ENCODE peak calls at places on chromosomes 3 and 15, in five cellular contexts. One of them, this sample, is unnamed.

GRCh38 chr3:173977747-173978146 is 580.2 kb downstream of the NLGN1 start:
- DNase-seq in IMR-90: peak; percentile 81
- DNase-seq in pancreas: no peak
- DNase-seq in RWPE1: peak; percentile 2
- DNase-seq in uterus: no peak
- DNase-seq in this sample: no peak

GRCh38 chr3:48991851-48992545 is 2.0 kb downstream of the P4HTM start:
- DNase-seq in IMR-90: no peak
- DNase-seq in pancreas: no peak
- DNase-seq in RWPE1: no peak
- DNase-seq in uterus: no peak
- DNase-seq in this sample: no peak

GRCh38 chr3:35659808-35660207 is 20.5 kb downstream of the ARPP21 start:
- DNase-seq in IMR-90: no peak
- DNase-seq in pancreas: no peak
- DNase-seq in RWPE1: no peak
- DNase-seq in uterus: no peak
- DNase-seq in this sample: no peak

GRCh38 chr3:78659386-78659987 is 1108.3 kb downstream of the ROBO1 start:
- DNase-seq in IMR-90: peak; percentile 57
- DNase-seq in pancreas: no peak
- DNase-seq in RWPE1: peak; percentile 5
- DNase-seq in uterus: peak; percentile 44
- DNase-seq in this sample: no peak

GRCh38 chr3:50138266-50139230 is 16.6 kb upstream of the SEMA3F start:
- DNase-seq in IMR-90: no peak
- DNase-seq in pancreas: no peak
- DNase-seq in RWPE1: no peak
- DNase-seq in uterus: no peak
- DNase-seq in this sample: no peak

GRCh38 chr3:160831411-160831810 is 75.4 kb downstream of the PPM1L start:
- DNase-seq in IMR-90: no peak
- DNase-seq in pancreas: no peak
- DNase-seq in RWPE1: no peak
- DNase-seq in uterus: no peak
- DNase-seq in this sample: no peak

GRCh38 chr3:141360888-141361598 is 7.3 kb upstream of the ZBTB38 start:
- DNase-seq in IMR-90: peak; percentile 90
- DNase-seq in pancreas: no peak
- DNase-seq in RWPE1: peak; percentile 57
- DNase-seq in uterus: peak; percentile 34
- DNase-seq in this sample: no peak

GRCh38 chr3:82462977-82463376 is 701.5 kb upstream of the GBE1 start:
- DNase-seq in IMR-90: no peak
- DNase-seq in pancreas: no peak
- DNase-seq in RWPE1: no peak
- DNase-seq in uterus: no peak
- DNase-seq in this sample: no peak

GRCh38 chr3:50674349-50675178 is at the start of gene DOCK3:
- DNase-seq in IMR-90: peak; percentile 36
- DNase-seq in pancreas: peak; percentile 90
- DNase-seq in RWPE1: peak; percentile 57
- DNase-seq in uterus: no peak
- DNase-seq in this sample: no peak

GRCh38 chr15:57667171-57667924 is 39.2 kb upstream of the POLR2M start:
- DNase-seq in IMR-90: peak; percentile 71
- DNase-seq in pancreas: no peak
- DNase-seq in RWPE1: peak; percentile 53
- DNase-seq in uterus: peak; percentile 53
- DNase-seq in this sample: no peak

GRCh38 chr15:69531302-69532027 is 78.8 kb downstream of the RPLP1 start:
- DNase-seq in IMR-90: no peak
- DNase-seq in pancreas: no peak
- DNase-seq in RWPE1: no peak
- DNase-seq in uterus: no peak
- DNase-seq in this sample: peak; percentile 49

GRCh38 chr15:55267401-55268053 is 22.1 kb downstream of the RAB27A start:
- DNase-seq in IMR-90: peak; percentile 74
- DNase-seq in pancreas: no peak
- DNase-seq in RWPE1: no peak
- DNase-seq in uterus: no peak
- DNase-seq in this sample: no peak

GRCh38 chr3:158725348-158725966 is 6.8 kb downstream of the RARRES1 start:
- DNase-seq in IMR-90: peak; percentile 100
- DNase-seq in pancreas: no peak
- DNase-seq in RWPE1: peak; percentile 63
- DNase-seq in uterus: peak; percentile 70
- DNase-seq in this sample: no peak

GRCh38 chr3:149593416-149594160 is 64.2 kb downstream of the WWTR1 start:
- DNase-seq in IMR-90: no peak
- DNase-seq in pancreas: no peak
- DNase-seq in RWPE1: no peak
- DNase-seq in uterus: no peak
- DNase-seq in this sample: no peak

GRCh38 chr3:31553258-31553657 is 20.5 kb downstream of the STT3B start:
- DNase-seq in IMR-90: no peak
- DNase-seq in pancreas: no peak
- DNase-seq in RWPE1: no peak
- DNase-seq in uterus: no peak
- DNase-seq in this sample: no peak

GRCh38 chr3:123367467-123368154 is 81.3 kb downstream of the ADCY5 start:
- DNase-seq in IMR-90: no peak
- DNase-seq in pancreas: no peak
- DNase-seq in RWPE1: no peak
- DNase-seq in uterus: no peak
- DNase-seq in this sample: peak; percentile 48

GRCh38 chr3:32584660-32585059 is 14.0 kb upstream of the DYNC1LI1 start:
- DNase-seq in IMR-90: no peak
- DNase-seq in pancreas: no peak
- DNase-seq in RWPE1: no peak
- DNase-seq in uterus: no peak
- DNase-seq in this sample: no peak

DNA sequence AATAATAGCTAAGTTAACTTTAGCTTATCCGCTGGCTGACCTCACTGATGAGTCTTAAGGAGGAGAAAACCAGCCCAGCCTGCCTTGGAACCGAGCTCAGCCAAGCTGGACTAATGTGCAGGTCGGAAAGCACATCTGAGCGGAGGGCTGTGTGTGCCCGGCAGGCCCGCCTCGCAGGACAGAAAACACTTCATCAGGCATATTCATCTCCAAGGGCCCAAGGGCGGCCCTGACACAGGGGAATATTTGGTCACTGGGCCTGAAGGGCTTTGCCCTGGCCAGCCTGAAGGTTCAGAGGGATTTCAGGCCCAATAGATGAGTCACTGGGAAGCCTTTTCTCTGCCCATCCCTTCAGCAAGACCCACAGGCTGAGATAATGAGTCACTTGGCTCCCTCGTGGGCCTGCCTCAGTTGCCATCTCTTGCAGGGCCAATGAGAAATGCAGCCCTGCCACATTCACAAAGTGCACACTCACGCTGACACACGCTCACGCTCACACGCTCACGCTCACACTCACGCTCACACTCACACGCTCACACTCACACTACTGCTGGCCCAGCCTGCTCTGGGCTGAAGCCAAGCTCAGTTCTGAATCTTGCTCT is 75.0 kb downstream of the SLC12A8 start:
- DNase-seq in IMR-90: peak; percentile 76
- DNase-seq in pancreas: no peak
- DNase-seq in RWPE1: peak; percentile 50
- DNase-seq in uterus: no peak
- DNase-seq in this sample: no peak
- H3K27ac ChIP-seq in IMR-90: no peak overlapping the region
- H3K27ac ChIP-seq in pancreas: no peak overlapping the region
- H3K27ac ChIP-seq in RWPE1: peak overlapping the region; percentile 63
- H3K27ac ChIP-seq in uterus: peak overlapping the region; percentile 35
- H3K27ac ChIP-seq in this sample: no peak overlapping the region

GRCh38 chr3:112639451-112640332 is 1.3 kb downstream of the CCDC80 start:
- DNase-seq in IMR-90: no peak
- DNase-seq in pancreas: no peak
- DNase-seq in RWPE1: no peak
- DNase-seq in uterus: peak; percentile 42
- DNase-seq in this sample: no peak
- H3K27ac ChIP-seq in IMR-90: peak overlapping the region; percentile 96
- H3K27ac ChIP-seq in pancreas: no peak overlapping the region
- H3K27ac ChIP-seq in RWPE1: no peak overlapping the region
- H3K27ac ChIP-seq in uterus: peak overlapping the region; percentile 86
- H3K27ac ChIP-seq in this sample: no peak overlapping the region

GRCh38 chr3:27345045-27345444 is 24.1 kb downstream of the NEK10 start:
- DNase-seq in IMR-90: no peak
- DNase-seq in pancreas: no peak
- DNase-seq in RWPE1: no peak
- DNase-seq in uterus: no peak
- DNase-seq in this sample: no peak
- H3K27ac ChIP-seq in IMR-90: no peak overlapping the region
- H3K27ac ChIP-seq in pancreas: no peak overlapping the region
- H3K27ac ChIP-seq in RWPE1: no peak overlapping the region
- H3K27ac ChIP-seq in uterus: no peak overlapping the region
- H3K27ac ChIP-seq in this sample: no peak overlapping the region

DNA sequence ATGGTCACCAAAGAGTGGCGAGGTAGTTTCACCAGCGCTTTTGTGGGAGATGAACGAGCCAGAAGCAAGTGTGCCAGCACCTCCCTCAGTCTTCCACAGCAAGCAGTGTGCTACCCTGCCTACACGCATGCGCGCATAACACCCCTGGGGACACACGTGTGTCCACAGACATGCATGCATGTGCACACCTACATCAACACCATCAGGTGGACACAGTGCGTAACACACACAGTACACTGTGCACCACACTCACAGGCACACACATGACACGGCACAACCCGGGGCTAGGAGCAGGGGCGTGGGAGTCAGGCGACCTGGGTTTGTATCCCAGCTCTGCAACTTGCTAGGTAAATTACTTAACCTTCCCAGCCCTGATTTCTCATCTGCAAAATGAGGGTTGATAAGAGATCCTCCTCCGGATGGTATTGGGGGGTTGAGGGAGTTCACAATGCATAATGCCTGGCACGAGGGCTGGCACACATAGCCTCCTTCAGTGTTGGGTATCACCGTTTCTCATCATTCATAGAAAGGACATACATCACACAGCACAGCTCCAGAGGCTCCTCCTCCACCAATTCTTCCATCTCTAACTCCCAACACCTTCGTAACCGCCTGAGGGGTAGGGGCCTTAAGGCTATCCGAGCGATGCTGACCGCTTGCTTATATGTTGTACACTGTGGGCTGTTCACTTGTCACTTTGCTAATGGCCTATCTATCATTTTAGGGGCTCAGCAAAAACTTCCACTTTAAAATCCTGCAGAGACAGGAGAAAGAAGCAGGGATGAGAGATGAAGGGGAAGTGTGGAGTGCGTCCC is 174.9 kb downstream of the SMAD6 start:
- DNase-seq in IMR-90: no peak
- DNase-seq in pancreas: no peak
- DNase-seq in RWPE1: no peak
- DNase-seq in uterus: no peak
- DNase-seq in this sample: no peak
- H3K27ac ChIP-seq in IMR-90: no peak overlapping the region
- H3K27ac ChIP-seq in pancreas: no peak overlapping the region
- H3K27ac ChIP-seq in RWPE1: no peak overlapping the region
- H3K27ac ChIP-seq in uterus: no peak overlapping the region
- H3K27ac ChIP-seq in this sample: no peak overlapping the region

GRCh38 chr3:43956945-43957344 is 266.2 kb downstream of the ABHD5 start:
- DNase-seq in IMR-90: no peak
- DNase-seq in pancreas: no peak
- DNase-seq in RWPE1: no peak
- DNase-seq in uterus: no peak
- DNase-seq in this sample: no peak
- H3K27ac ChIP-seq in IMR-90: no peak overlapping the region
- H3K27ac ChIP-seq in pancreas: no peak overlapping the region
- H3K27ac ChIP-seq in RWPE1: no peak overlapping the region
- H3K27ac ChIP-seq in uterus: no peak overlapping the region
- H3K27ac ChIP-seq in this sample: no peak overlapping the region

DNA sequence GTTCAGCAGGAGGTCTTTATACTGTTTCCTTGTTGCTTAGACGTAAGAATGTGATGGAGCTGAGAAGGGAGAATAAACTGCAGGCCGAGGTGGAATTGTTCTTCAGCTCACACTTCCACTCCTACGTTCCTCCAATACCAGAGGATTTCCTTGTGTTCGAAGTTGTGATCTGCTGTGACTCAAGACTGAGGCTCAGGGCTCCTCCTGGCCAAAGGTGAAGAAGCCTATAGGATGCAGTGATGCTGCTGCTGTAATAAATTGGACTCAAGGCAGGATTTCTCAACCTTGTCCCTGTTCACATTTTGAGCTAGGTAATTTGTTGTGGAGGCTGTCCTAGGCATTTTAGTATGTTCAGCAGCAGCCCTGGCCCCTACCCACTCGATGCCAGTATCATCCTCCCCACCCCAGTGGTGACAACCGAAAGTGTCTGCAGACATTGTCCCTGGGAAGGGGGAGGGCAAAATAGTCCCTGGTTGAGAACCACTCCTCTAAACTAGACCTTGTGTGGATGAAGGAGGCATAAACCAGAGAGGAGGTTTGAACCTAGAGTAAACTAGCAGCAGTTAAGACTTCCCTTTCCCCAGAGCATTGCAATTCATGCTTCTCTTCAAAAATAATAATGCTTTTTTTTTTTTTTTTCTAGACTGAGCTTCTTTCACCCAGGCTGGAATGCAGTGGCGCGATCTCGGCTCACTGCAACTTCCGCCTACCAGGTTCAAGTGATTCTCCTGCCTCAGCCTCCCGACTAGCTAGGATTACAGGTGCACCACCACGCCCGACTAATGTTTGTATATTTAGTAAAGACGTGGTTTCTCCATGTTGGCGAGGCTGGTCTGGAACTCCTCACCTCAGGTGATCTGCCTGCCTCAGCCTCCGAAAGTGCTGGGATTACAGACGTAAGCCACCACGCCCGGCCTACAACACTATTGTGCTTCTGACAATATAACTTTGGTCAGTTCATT is 11.1 kb downstream of the RAP2B start:
- DNase-seq in IMR-90: no peak
- DNase-seq in pancreas: no peak
- DNase-seq in RWPE1: no peak
- DNase-seq in uterus: no peak
- DNase-seq in this sample: no peak
- H3K27ac ChIP-seq in IMR-90: no peak overlapping the region
- H3K27ac ChIP-seq in pancreas: no peak overlapping the region
- H3K27ac ChIP-seq in RWPE1: peak overlapping the region; percentile 35
- H3K27ac ChIP-seq in uterus: no peak overlapping the region
- H3K27ac ChIP-seq in this sample: no peak overlapping the region

GRCh38 chr3:116129187-116129945 is 315.9 kb downstream of the LSAMP start:
- DNase-seq in IMR-90: no peak
- DNase-seq in pancreas: no peak
- DNase-seq in RWPE1: no peak
- DNase-seq in uterus: no peak
- DNase-seq in this sample: no peak
- H3K27ac ChIP-seq in IMR-90: no peak overlapping the region
- H3K27ac ChIP-seq in pancreas: no peak overlapping the region
- H3K27ac ChIP-seq in RWPE1: no peak overlapping the region
- H3K27ac ChIP-seq in uterus: no peak overlapping the region
- H3K27ac ChIP-seq in this sample: no peak overlapping the region

DNA sequence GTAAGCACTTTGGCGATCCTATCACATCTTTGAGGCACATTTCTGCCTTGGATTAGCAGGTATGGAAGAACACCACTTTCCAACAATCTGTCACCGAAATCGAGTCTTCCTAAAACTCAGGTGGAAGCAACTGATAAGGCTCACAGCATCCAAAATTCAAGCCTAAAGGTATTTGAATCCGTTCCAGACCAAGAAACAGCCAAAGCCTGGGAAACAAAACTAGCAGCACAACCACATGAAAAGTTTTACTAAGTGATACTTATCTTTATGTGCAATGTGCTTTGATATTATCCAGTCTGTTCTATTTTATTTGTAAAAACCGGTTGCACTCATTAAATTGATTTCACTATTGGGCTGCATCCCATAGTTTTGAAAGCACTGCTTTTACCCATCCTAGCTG is 40.5 kb upstream of the FAM174B start:
- DNase-seq in IMR-90: no peak
- DNase-seq in pancreas: no peak
- DNase-seq in RWPE1: no peak
- DNase-seq in uterus: no peak
- DNase-seq in this sample: no peak
- H3K27ac ChIP-seq in IMR-90: no peak overlapping the region
- H3K27ac ChIP-seq in pancreas: no peak overlapping the region
- H3K27ac ChIP-seq in RWPE1: no peak overlapping the region
- H3K27ac ChIP-seq in uterus: no peak overlapping the region
- H3K27ac ChIP-seq in this sample: no peak overlapping the region